ENCODE peak calls at places on chromosomes 16 and 17, in ten cellular contexts. Z is ovary; B is hepatocyte; C is upper lobe of right lung; X is mucosa of descending colon; U is CD8-positive, alpha-beta T cell; H is DND-41; F is MM.1S; S is mammary epithelial cell; V is keratinocyte. T is an unnamed sample.

GRCh38 chr16:28321700-28322411 is 29.5 kb downstream of the SBK1 start:
- DNase-seq in S (peak), C (no peak), B (peak), U (no peak), H (peak), X (peak), Z (no peak), V (no peak), F (peak), T (peak)

GRCh38 chr16:79110242-79110641 is 490.3 kb downstream of the MAF start:
- DNase-seq in H (no peak), X (no peak), U (no peak), F (no peak), V (no peak), Z (no peak), B (no peak), S (no peak), C (no peak), T (no peak)

GRCh38 chr16:3716831-3717234 is 491 bp downstream of the TRAP1 start:
- DNase-seq in X (no peak), C (no peak), Z (no peak), U (no peak), H (peak), B (peak), V (no peak), S (peak), F (peak), T (peak)

GRCh38 chr17:48905987-48906515 is 2.2 kb upstream of the UBE2Z start:
- DNase-seq in U (no peak), V (no peak), Z (no peak), X (no peak), C (no peak), H (no peak), B (no peak), S (no peak), F (no peak), T (no peak)

GRCh38 chr17:72700226-72700625 is 392.3 kb downstream of the SLC39A11 start:
- DNase-seq in V (no peak), X (no peak), C (no peak), S (no peak), Z (no peak), U (no peak), H (no peak), F (no peak), B (no peak), T (no peak)

GRCh38 chr17:565506-565905 is 149.1 kb downstream of the VPS53 start:
- DNase-seq in Z (no peak), F (no peak), X (no peak), H (no peak), U (no peak), V (no peak), B (no peak), S (no peak), C (no peak), T (no peak)

GRCh38 chr17:44108440-44109311 is 14.8 kb downstream of the HDAC5 start:
- DNase-seq in U (no peak), C (peak), B (peak), H (no peak), S (no peak), V (no peak), Z (peak), F (no peak), X (peak), T (no peak)

GRCh38 chr16:31179153-31179746 is 689 bp upstream of the FUS start:
- DNase-seq in U (no peak), Z (no peak), C (no peak), H (no peak), S (no peak), X (no peak), B (no peak), V (no peak), F (no peak), T (no peak)

GRCh38 chr16:528111-529011 is 849 bp downstream of the CAPN15 start:
- DNase-seq in B (peak), H (peak), Z (peak), V (no peak), F (peak), S (peak), C (no peak), X (peak), U (no peak), T (peak)

GRCh38 chr16:81767987-81768592 is 11.0 kb upstream of the PLCG2 start:
- DNase-seq in S (no peak), H (no peak), C (no peak), U (no peak), X (no peak), Z (no peak), V (no peak), F (no peak), B (peak), T (no peak)

GRCh38 chr16:3810818-3811217 is 69.7 kb downstream of the CREBBP start:
- DNase-seq in X (no peak), H (no peak), F (no peak), S (no peak), U (no peak), B (no peak), V (no peak), C (no peak), Z (no peak), T (no peak)

DNA sequence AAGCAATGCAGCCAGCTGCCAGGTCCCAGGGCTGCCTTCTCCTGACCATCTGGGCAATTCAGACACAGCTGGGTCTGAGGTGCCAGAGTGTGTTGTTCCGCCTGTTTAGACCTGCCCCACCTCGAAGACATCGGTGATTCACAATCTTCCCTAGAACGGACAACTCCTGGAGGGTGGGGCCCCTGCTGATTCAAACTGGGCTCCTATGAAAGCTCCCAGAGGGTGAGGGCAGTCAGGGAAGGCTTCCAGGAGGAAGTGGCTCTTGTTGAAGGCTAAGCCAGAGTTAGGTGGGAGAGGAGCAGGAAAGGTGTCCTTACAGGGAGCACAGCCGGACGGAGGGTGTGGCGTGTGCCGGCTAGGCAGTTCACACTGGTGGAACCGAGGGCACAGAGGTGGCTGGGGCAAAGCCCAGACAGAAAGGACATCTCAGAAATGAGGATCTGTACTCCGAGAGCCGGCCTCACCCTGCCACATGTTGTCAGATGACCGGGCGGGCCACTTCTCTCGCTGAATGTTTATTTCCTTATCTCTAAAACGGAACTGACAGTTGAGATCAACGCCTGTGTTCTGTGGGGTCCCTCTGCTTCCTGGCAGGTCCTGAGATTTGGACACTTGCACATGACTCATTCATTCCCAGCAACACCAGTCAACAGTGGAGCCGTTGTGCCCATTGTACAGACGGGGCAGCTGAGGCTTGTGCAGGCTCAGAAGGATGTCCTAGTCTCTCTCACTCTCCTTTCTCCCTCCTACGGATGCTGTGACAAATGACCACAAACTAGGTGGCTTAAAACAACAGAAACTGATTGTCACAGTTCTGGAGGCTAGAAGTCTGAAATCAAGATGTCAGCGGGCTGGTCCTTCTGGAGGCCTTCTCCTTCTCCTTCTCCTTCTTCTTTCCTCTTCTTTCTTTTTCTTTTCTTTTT is 26.9 kb upstream of the LITAF start:
- DNase-seq in X (peak), Z (no peak), B (peak), F (no peak), U (no peak), C (peak), S (peak), V (peak), H (no peak), T (no peak)
- H3K4me3 ChIP-seq in X (no peak), Z (no peak), B (no peak), F (no peak), U (no peak), C (no peak), S (no peak), V (no peak), H (no peak), T (no peak)

DNA sequence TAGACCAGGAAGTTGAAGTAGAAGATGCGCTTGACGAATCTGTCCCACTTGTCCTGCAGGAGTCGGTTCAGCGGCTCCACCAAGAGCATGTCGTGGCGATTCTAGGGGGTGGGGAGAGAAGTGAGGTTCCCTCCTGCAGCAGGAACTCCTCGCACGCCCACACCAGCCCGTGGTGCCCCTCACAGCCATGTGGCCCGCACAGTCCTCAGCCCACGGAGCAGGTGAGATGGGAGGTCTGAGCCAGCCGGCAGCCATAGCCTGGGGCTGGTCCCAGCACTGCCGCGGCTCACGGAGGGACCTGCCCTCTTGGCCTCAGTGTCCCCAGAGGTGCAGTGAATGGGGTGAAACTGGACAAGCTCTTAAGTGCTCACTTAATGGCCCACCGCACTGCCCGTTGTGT is 23.4 kb downstream of the TRPV1 start:
- DNase-seq in S (no peak), F (no peak), Z (no peak), B (no peak), X (no peak), H (no peak), V (no peak), C (no peak), U (no peak), T (no peak)
- TF ChIP-seq CTCF in S (no peak), F (no peak), Z (no peak), B (no peak), X (no peak), H (no peak), V (no peak), C (no peak), U (no peak), T (no peak)

DNA sequence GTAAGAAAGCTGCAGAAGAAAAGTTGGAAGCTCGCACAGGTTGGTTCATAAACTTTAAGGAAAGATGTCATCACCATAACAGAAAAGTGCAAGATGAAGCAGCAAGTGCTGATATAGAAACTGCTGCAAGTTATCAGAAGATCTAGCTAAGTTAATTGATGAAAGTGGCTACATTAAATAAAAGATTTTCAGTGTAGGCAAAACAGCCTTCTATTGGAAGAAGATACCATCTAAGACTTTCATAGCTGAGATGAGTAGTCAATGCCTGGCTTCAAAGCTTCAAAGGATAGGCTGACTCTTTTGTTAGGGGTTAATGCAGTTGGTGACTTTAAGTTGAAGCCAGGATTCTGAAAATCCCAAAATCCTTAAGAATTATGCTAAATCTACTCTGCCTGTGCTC is 24.0 kb downstream of the CYLD start:
- DNase-seq in Z (no peak), B (no peak), V (no peak), C (no peak), F (no peak), S (no peak), U (no peak), X (no peak), H (no peak), T (no peak)
- H3K4me3 ChIP-seq in Z (no peak), B (no peak), V (no peak), C (no peak), F (no peak), S (no peak), U (no peak), X (no peak), H (no peak), T (no peak)

DNA sequence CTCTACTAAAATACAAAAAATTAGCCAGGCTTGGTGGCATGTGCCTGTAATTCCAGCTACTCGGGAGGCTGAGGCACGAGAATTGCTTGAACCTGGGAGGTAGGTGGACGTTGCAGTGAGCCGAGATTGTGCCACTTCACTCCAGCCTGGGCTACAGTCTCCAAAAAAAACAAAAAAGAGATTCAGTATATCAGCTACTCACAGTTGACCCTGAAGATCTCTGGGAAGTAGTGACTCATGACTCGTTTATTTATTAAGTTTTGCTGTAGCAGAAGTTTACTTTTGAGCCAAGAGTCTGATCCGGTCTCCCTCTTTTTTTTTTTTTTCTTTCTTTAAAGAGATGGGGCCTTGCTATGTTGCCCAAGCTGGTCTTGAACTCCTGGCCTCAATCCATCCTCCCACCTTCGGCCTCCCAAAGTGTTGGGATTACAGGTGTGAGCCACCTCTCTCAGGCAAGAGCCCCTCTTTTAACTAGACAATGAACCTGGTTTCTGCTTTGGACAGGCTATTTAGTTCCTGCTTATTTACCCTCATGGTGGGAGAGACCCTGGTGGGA is 4.4 kb downstream of the MVP start:
- DNase-seq in U (no peak), H (no peak), C (no peak), Z (peak), S (peak), F (no peak), X (no peak), V (no peak), B (no peak), T (no peak)
- TF ChIP-seq CTCF in U (no peak), H (no peak), C (no peak), Z (no peak), S (no peak), F (no peak), X (no peak), V (no peak), B (no peak), T (no peak)

GRCh38 chr17:15260376-15261062 is 4.6 kb downstream of the PMP22 start:
- DNase-seq in X (peak), B (peak), F (no peak), Z (peak), U (peak), V (no peak), S (peak), H (peak), C (peak), T (peak)
- H3K4me3 ChIP-seq in X (peak), B (peak), F (no peak), Z (peak), U (peak), V (peak), S (peak), H (no peak), C (peak), T (peak)

GRCh38 chr16:73216932-73217331 is 169.0 kb upstream of the ZFHX3 start:
- DNase-seq in X (no peak), V (no peak), U (no peak), F (no peak), H (no peak), S (no peak), C (no peak), Z (no peak), B (no peak), T (no peak)

GRCh38 chr16:73217654-73218053 is 169.7 kb upstream of the ZFHX3 start:
- DNase-seq in B (no peak), V (no peak), U (no peak), F (no peak), C (no peak), X (no peak), S (no peak), Z (no peak), H (no peak), T (no peak)

GRCh38 chr16:73214825-73215481 is 167.0 kb upstream of the ZFHX3 start:
- DNase-seq in X (no peak), C (no peak), H (no peak), V (no peak), S (no peak), B (no peak), U (no peak), Z (no peak), F (no peak), T (peak)

GRCh38 chr16:73215482-73216377 is 167.8 kb upstream of the ZFHX3 start:
- DNase-seq in Z (no peak), S (no peak), U (no peak), V (no peak), F (no peak), H (no peak), B (no peak), C (no peak), X (no peak), T (no peak)

DNA sequence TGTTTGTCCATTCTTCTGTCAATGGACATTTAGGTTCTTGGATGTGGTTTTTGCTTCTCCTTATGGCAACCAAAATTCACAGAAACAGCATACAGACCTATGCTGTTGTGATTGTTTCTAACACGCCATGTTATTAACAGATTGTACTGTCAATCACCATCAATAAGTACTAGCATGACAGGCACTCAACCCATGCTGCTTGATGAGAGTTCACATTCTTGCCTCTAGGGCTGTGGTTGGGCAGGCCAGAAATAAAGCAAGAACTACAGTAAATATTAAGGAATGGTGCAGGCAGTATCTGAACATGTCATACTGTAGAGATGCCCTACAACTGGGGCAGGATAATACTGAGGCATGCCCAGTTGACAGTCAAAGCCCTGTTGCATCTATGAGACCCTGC is 171.2 kb upstream of the ZFHX3 start:
- DNase-seq in U (no peak), V (no peak), Z (no peak), C (no peak), H (no peak), X (no peak), F (no peak), S (no peak), B (no peak), T (no peak)
- TF ChIP-seq CTCF in U (no peak), V (no peak), Z (no peak), C (no peak), H (no peak), X (no peak), F (no peak), S (no peak), B (no peak), T (peak)